ENCODE peak calls at places on chromosomes 7 and 10, in four cellular contexts. One of them, this sample, is unnamed.

GRCh38 chr10:11112718-11113117 is 95.0 kb downstream of the CELF2 start:
- DNase-seq in Panc1: no peak
- DNase-seq in astrocyte: no peak
- DNase-seq in lower lobe of right lung: no peak
- DNase-seq in this sample: no peak

GRCh38 chr7:100671353-100672327 is 1.9 kb upstream of the GNB2 start:
- DNase-seq in Panc1: no peak
- DNase-seq in astrocyte: no peak
- DNase-seq in lower lobe of right lung: no peak
- DNase-seq in this sample: no peak

GRCh38 chr10:126013489-126014281 is 117.3 kb downstream of the FANK1 start:
- DNase-seq in Panc1: peak
- DNase-seq in astrocyte: peak
- DNase-seq in lower lobe of right lung: no peak
- DNase-seq in this sample: no peak

GRCh38 chr10:132960071-132960472 is 17.7 kb upstream of the CFAP46 start:
- DNase-seq in lower lobe of right lung: no peak
- DNase-seq in astrocyte: no peak
- DNase-seq in Panc1: no peak
- DNase-seq in this sample: no peak

GRCh38 chr7:3244241-3244814 is 56.7 kb upstream of the SDK1 start:
- DNase-seq in Panc1: peak
- DNase-seq in lower lobe of right lung: no peak
- DNase-seq in astrocyte: peak
- DNase-seq in this sample: peak

GRCh38 chr10:67296926-67297325 is 371.1 kb downstream of the LRRTM3 start:
- DNase-seq in Panc1: no peak
- DNase-seq in lower lobe of right lung: no peak
- DNase-seq in astrocyte: no peak
- DNase-seq in this sample: no peak

GRCh38 chr7:120703585-120704240 is 154.2 kb downstream of the TSPAN12 start:
- DNase-seq in astrocyte: no peak
- DNase-seq in lower lobe of right lung: no peak
- DNase-seq in Panc1: no peak
- DNase-seq in this sample: no peak

GRCh38 chr10:21733710-21734109 is 199.7 kb downstream of the MLLT10 start:
- DNase-seq in lower lobe of right lung: no peak
- DNase-seq in Panc1: no peak
- DNase-seq in astrocyte: peak
- DNase-seq in this sample: no peak

GRCh38 chr7:131026297-131027003 is 292.4 kb upstream of the KLF14 start:
- DNase-seq in astrocyte: peak
- DNase-seq in Panc1: no peak
- DNase-seq in lower lobe of right lung: no peak
- DNase-seq in this sample: no peak

GRCh38 chr10:77249901-77250459 is 387.6 kb downstream of the KCNMA1 start:
- DNase-seq in Panc1: no peak
- DNase-seq in lower lobe of right lung: no peak
- DNase-seq in astrocyte: no peak
- DNase-seq in this sample: no peak

GRCh38 chr10:44198096-44198779 is 186.7 kb downstream of the CXCL12 start:
- DNase-seq in astrocyte: peak
- DNase-seq in lower lobe of right lung: no peak
- DNase-seq in Panc1: no peak
- DNase-seq in this sample: no peak

GRCh38 chr10:95976295-95977229 is 66.8 kb upstream of the CCNJ start:
- DNase-seq in Panc1: no peak
- DNase-seq in astrocyte: no peak
- DNase-seq in lower lobe of right lung: no peak
- DNase-seq in this sample: no peak

GRCh38 chr7:118944271-118944670 is 719.8 kb downstream of the ANKRD7 start:
- DNase-seq in lower lobe of right lung: no peak
- DNase-seq in astrocyte: no peak
- DNase-seq in Panc1: no peak
- DNase-seq in this sample: no peak

GRCh38 chr7:102424129-102424551 is 9.2 kb upstream of the ORAI2 start:
- DNase-seq in astrocyte: no peak
- DNase-seq in lower lobe of right lung: no peak
- DNase-seq in Panc1: no peak
- DNase-seq in this sample: no peak

GRCh38 chr7:98514211-98515150 is 102.6 kb upstream of the NPTX2 start:
- DNase-seq in lower lobe of right lung: no peak
- DNase-seq in Panc1: no peak
- DNase-seq in astrocyte: no peak
- DNase-seq in this sample: no peak

GRCh38 chr10:71431945-71432905 is 35.5 kb downstream of the CDH23 start:
- DNase-seq in lower lobe of right lung: no peak
- DNase-seq in astrocyte: no peak
- DNase-seq in Panc1: no peak
- DNase-seq in this sample: peak
- TF ChIP-seq CTCF in lower lobe of right lung: no peak
- TF ChIP-seq CTCF in astrocyte: no peak
- TF ChIP-seq CTCF in Panc1: no peak
- TF ChIP-seq CTCF in this sample: no peak

DNA sequence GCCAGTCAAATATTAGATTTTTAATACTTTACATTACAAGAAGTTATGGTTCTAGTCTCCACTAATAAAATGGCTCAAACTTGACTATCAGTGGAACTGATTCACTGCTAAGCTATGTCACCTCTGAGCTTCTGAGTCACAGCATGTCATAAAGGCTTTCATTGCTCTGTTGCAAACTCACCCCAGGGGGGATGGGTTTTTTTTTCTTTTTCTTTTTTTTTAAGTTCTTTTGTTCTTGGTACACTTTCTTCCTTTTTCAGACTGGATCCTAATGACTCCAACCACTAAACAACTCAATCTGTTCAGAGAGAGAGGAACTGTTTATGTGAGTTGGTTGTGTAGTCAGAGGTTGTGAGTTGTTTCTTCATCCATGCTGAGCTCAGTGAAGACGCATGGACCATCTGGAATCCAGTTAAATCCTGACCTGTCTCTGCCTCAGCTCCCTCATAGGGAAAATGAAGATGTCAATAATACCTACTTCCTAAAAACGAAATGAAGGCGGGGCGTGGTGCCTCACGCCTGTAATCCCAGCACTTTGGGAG is 11.0 kb downstream of the MYOF start:
- DNase-seq in astrocyte: peak
- DNase-seq in lower lobe of right lung: no peak
- DNase-seq in Panc1: peak
- DNase-seq in this sample: no peak
- TF ChIP-seq CTCF in astrocyte: no peak
- TF ChIP-seq CTCF in lower lobe of right lung: no peak
- TF ChIP-seq CTCF in Panc1: no peak
- TF ChIP-seq CTCF in this sample: no peak

DNA sequence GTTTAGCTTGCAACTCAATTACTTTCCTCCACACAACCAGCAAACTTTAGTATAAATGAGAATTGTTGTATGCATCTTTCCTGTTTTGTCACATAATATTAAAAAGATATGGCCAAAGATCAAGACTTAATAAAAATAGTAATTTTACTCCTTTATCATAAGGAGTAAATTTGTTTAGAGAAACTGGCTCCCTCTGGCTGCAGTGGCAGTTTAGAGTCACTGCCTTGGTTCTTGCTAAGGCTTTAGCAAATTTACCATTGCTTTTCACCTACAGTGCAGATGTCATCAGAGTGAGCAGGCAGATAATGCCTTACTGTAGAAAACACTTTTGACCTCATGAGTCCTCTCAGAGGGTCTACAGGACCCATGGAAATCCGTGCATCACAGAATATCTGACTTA is 2.6 kb downstream of the PRPF18 start:
- DNase-seq in lower lobe of right lung: no peak
- DNase-seq in astrocyte: no peak
- DNase-seq in Panc1: no peak
- DNase-seq in this sample: no peak
- TF ChIP-seq CTCF in lower lobe of right lung: no peak
- TF ChIP-seq CTCF in astrocyte: no peak
- TF ChIP-seq CTCF in Panc1: peak
- TF ChIP-seq CTCF in this sample: peak

DNA sequence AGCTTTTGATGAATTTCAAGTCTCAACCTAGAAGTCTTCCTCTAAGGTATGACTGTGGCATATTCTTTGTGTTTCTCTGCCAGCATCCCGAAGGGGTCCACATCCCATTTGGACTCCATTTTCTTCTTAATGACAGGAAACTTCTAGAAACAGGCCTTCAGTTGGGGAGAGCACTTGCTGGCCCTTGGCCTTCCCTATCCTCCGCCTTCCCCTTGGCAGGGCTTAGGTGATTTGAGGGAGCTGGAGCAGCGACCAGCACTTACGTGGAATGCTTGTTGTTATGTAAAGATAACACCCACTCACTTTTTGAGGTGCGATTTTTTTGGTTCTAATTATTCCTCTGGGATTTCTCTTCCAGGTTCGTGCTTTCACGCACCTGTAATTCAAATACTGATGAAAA is 42.9 kb upstream of the ZNF716 start:
- DNase-seq in Panc1: no peak
- DNase-seq in lower lobe of right lung: no peak
- DNase-seq in astrocyte: no peak
- DNase-seq in this sample: peak
- TF ChIP-seq CTCF in Panc1: no peak
- TF ChIP-seq CTCF in lower lobe of right lung: no peak
- TF ChIP-seq CTCF in astrocyte: no peak
- TF ChIP-seq CTCF in this sample: no peak

DNA sequence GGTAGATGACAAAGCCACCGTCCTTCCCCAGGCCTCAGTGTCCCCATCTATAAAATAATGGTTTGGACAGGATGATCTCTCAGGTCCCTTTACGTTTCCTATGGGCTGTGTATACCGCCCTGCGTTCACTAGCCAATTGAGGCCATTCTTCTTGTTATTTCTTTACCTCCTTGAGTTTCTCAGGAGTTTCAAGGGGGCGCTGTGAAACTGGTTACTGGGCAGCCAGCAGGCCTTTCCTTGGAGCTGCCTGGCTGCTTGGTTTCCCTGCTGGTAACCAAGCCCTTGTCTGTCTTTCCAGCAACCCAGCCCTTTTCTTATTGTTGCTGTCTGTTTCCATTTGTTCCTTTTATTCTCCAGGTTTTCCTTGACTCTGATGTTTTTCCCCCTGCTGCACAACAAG is 26.9 kb downstream of the FGF8 start:
- DNase-seq in lower lobe of right lung: no peak
- DNase-seq in Panc1: no peak
- DNase-seq in astrocyte: no peak
- DNase-seq in this sample: no peak
- TF ChIP-seq CTCF in lower lobe of right lung: no peak
- TF ChIP-seq CTCF in Panc1: no peak
- TF ChIP-seq CTCF in astrocyte: peak
- TF ChIP-seq CTCF in this sample: no peak

DNA sequence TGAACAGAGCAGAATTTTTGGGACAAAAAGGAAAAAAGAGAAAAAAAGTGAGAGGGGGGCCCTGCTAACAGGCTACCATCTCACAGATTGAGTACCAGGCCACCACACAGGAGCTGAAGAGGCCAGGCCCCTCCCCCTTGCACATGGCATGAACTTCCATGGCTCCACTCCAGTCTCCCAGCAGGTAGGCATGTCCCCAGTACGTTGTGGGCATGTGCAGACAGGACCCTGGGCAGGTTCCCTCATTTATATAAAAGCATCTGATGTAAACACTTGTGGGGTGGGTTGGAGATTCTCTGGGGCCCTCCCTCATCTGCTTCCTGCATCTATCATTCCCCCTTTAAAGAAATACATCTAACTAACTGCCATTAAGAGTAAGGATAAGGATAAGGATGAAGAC is 45.0 kb upstream of the AKR1C1 start:
- DNase-seq in lower lobe of right lung: no peak
- DNase-seq in astrocyte: no peak
- DNase-seq in Panc1: no peak
- DNase-seq in this sample: no peak
- TF ChIP-seq CTCF in lower lobe of right lung: no peak
- TF ChIP-seq CTCF in astrocyte: no peak
- TF ChIP-seq CTCF in Panc1: no peak
- TF ChIP-seq CTCF in this sample: no peak

GRCh38 chr10:26890956-26891355 is 30.2 kb upstream of the ABI1 start:
- DNase-seq in astrocyte: peak
- DNase-seq in lower lobe of right lung: no peak
- DNase-seq in Panc1: peak
- DNase-seq in this sample: no peak
- TF ChIP-seq CTCF in astrocyte: peak
- TF ChIP-seq CTCF in lower lobe of right lung: peak
- TF ChIP-seq CTCF in Panc1: peak
- TF ChIP-seq CTCF in this sample: peak

GRCh38 chr10:35642023-35642792 is at the start of gene FZD8:
- DNase-seq in astrocyte: peak
- DNase-seq in Panc1: no peak
- DNase-seq in lower lobe of right lung: peak
- DNase-seq in this sample: peak
- TF ChIP-seq CTCF in astrocyte: no peak
- TF ChIP-seq CTCF in Panc1: peak
- TF ChIP-seq CTCF in lower lobe of right lung: peak
- TF ChIP-seq CTCF in this sample: peak

GRCh38 chr10:89463846-89464537 is 49.6 kb downstream of the IFIT5 start:
- DNase-seq in lower lobe of right lung: no peak
- DNase-seq in astrocyte: no peak
- DNase-seq in Panc1: no peak
- DNase-seq in this sample: no peak

GRCh38 chr10:89468625-89469024 is 54.3 kb downstream of the IFIT5 start:
- DNase-seq in astrocyte: no peak
- DNase-seq in lower lobe of right lung: no peak
- DNase-seq in Panc1: no peak
- DNase-seq in this sample: no peak

GRCh38 chr10:89469517-89469916 is 55.1 kb downstream of the IFIT5 start:
- DNase-seq in lower lobe of right lung: no peak
- DNase-seq in Panc1: no peak
- DNase-seq in astrocyte: no peak
- DNase-seq in this sample: no peak

GRCh38 chr10:89465196-89465595 is 50.8 kb downstream of the IFIT5 start:
- DNase-seq in Panc1: no peak
- DNase-seq in lower lobe of right lung: no peak
- DNase-seq in astrocyte: no peak
- DNase-seq in this sample: no peak

DNA sequence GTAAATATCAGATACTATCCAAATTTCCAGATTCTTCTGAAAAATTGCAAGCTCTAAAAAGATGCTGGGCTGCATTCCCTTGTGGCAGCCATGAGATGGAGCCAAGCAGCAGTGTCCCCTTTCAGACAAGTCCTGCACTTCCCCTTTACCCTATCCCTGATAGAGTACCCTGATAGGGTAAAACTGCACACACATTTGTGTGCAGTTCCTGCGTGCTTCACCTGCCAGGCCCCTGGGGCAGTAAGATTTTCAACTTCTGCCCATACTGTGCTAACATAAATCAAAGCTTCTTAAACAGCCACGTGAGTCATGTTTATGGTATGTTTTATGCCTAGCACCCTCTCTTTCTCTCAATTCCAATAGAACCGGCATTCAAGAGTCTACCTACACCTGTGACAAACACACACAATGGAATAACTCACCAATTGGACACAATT is 52.2 kb downstream of the IFIT5 start:
- DNase-seq in lower lobe of right lung: no peak
- DNase-seq in astrocyte: peak
- DNase-seq in Panc1: no peak
- DNase-seq in this sample: no peak
- TF ChIP-seq CTCF in lower lobe of right lung: peak
- TF ChIP-seq CTCF in astrocyte: peak
- TF ChIP-seq CTCF in Panc1: peak
- TF ChIP-seq CTCF in this sample: peak

This sample was measured in osteocyte.